ENCODE peak calls at places on chromosomes 16 and 17, in seven cellular contexts. One of them, this sample, is unnamed.
A peak's percentile ranks its signal among the peaks of the same experiment; 100 is the strongest.

GRCh38 chr16:80122155-80122554 is 418.6 kb upstream of the DYNLRB2 start:
- DNase-seq in spleen: no peak
- DNase-seq in GM23338: no peak
- DNase-seq in IMR-90: no peak
- DNase-seq in tibial artery: peak; percentile 54
- DNase-seq in kidney: peak; percentile 60
- DNase-seq in cardiac muscle cell: peak; percentile 57
- DNase-seq in this sample: peak; percentile 77

GRCh38 chr17:2266045-2266864 is 37.3 kb downstream of the SMG6 start:
- DNase-seq in cardiac muscle cell: no peak
- DNase-seq in spleen: peak; percentile 81
- DNase-seq in IMR-90: no peak
- DNase-seq in kidney: no peak
- DNase-seq in GM23338: no peak
- DNase-seq in tibial artery: no peak
- DNase-seq in this sample: no peak

GRCh38 chr16:86910146-86910805 is 331.9 kb downstream of the FOXL1 start:
- DNase-seq in GM23338: no peak
- DNase-seq in cardiac muscle cell: no peak
- DNase-seq in IMR-90: no peak
- DNase-seq in kidney: no peak
- DNase-seq in tibial artery: no peak
- DNase-seq in spleen: peak; percentile 12
- DNase-seq in this sample: no peak

GRCh38 chr17:40321502-40322416 is 12.8 kb downstream of the RARA start:
- DNase-seq in spleen: peak; percentile 83
- DNase-seq in IMR-90: no peak
- DNase-seq in tibial artery: peak; percentile 33
- DNase-seq in cardiac muscle cell: no peak
- DNase-seq in kidney: peak; percentile 86
- DNase-seq in GM23338: no peak
- DNase-seq in this sample: peak; percentile 88

GRCh38 chr16:56281256-56281805 is 90.0 kb downstream of the GNAO1 start:
- DNase-seq in GM23338: peak; percentile 98
- DNase-seq in spleen: no peak
- DNase-seq in kidney: no peak
- DNase-seq in cardiac muscle cell: no peak
- DNase-seq in tibial artery: no peak
- DNase-seq in IMR-90: no peak
- DNase-seq in this sample: no peak

GRCh38 chr16:1974157-1975070 is 2.6 kb downstream of the TBL3 start:
- DNase-seq in IMR-90: no peak
- DNase-seq in cardiac muscle cell: no peak
- DNase-seq in tibial artery: no peak
- DNase-seq in kidney: peak; percentile 78
- DNase-seq in GM23338: no peak
- DNase-seq in spleen: no peak
- DNase-seq in this sample: no peak

GRCh38 chr17:61750656-61751055 is 112.7 kb downstream of the BRIP1 start:
- DNase-seq in cardiac muscle cell: no peak
- DNase-seq in kidney: no peak
- DNase-seq in spleen: no peak
- DNase-seq in IMR-90: no peak
- DNase-seq in tibial artery: no peak
- DNase-seq in GM23338: no peak
- DNase-seq in this sample: no peak

GRCh38 chr16:11499295-11500089 is 87.2 kb downstream of the LITAF start:
- DNase-seq in GM23338: peak; percentile 38
- DNase-seq in IMR-90: no peak
- DNase-seq in tibial artery: no peak
- DNase-seq in kidney: no peak
- DNase-seq in spleen: no peak
- DNase-seq in cardiac muscle cell: no peak
- DNase-seq in this sample: no peak

GRCh38 chr16:49923411-49923810 is 67.5 kb upstream of the ZNF423 start:
- DNase-seq in IMR-90: no peak
- DNase-seq in GM23338: no peak
- DNase-seq in tibial artery: no peak
- DNase-seq in kidney: no peak
- DNase-seq in spleen: peak; percentile 41
- DNase-seq in cardiac muscle cell: no peak
- DNase-seq in this sample: no peak

GRCh38 chr16:54286330-54287017 is at the start of gene IRX3:
- DNase-seq in kidney: peak; percentile 96
- DNase-seq in spleen: no peak
- DNase-seq in GM23338: peak; percentile 94
- DNase-seq in IMR-90: peak; percentile 4
- DNase-seq in tibial artery: peak; percentile 87
- DNase-seq in cardiac muscle cell: peak; percentile 91
- DNase-seq in this sample: peak; percentile 93

GRCh38 chr17:49101054-49101534 is 31.5 kb upstream of the B4GALNT2 start:
- DNase-seq in GM23338: no peak
- DNase-seq in IMR-90: peak; percentile 86
- DNase-seq in cardiac muscle cell: peak; percentile 62
- DNase-seq in tibial artery: no peak
- DNase-seq in spleen: no peak
- DNase-seq in kidney: no peak
- DNase-seq in this sample: no peak

GRCh38 chr17:70050192-70050591 is 24.8 kb upstream of the KCNJ16 start:
- DNase-seq in tibial artery: no peak
- DNase-seq in GM23338: no peak
- DNase-seq in spleen: no peak
- DNase-seq in cardiac muscle cell: no peak
- DNase-seq in kidney: no peak
- DNase-seq in IMR-90: no peak
- DNase-seq in this sample: no peak
- H3K4me1 ChIP-seq in tibial artery: no peaks in the 10 kb centered on the region
- H3K4me1 ChIP-seq in GM23338: peaks cover 7% of the 10 kb centered on the region
- H3K4me1 ChIP-seq in spleen: no peaks in the 10 kb centered on the region
- H3K4me1 ChIP-seq in cardiac muscle cell: no peaks in the 10 kb centered on the region
- H3K4me1 ChIP-seq in kidney: no peaks in the 10 kb centered on the region
- H3K4me1 ChIP-seq in IMR-90: peaks cover 5% of the 10 kb centered on the region
- H3K4me1 ChIP-seq in this sample: no peaks in the 10 kb centered on the region

DNA sequence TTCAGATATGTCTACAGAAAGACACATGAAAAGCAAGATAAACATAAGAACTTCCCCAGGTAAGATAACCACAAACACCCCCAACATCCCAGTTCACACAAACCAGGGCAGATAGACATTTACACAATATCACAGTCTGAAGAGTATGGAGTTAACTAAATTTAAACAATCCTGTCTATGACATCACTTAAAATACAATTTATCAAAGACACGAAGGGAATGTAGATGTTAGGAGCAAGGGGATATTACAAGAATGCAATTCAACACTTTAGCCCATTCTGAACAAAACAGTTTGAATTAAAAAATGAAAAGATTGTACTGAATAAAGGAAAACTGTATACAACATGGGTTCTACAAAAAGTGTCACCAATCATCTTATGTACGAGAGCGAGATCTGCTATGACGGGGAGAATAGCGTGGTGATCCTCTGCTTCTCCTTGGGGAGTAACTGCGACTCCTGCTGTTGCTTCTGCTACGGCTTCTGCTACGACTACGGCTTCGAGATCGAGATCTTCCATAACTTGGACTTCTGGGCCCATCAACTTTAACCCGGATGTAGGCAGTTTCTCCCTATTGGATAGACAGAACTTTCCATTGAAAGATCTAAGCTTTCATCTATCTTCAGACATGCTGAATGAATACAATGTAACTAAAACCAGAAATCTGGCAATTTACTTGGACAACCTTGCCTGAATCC is 1.9 kb downstream of the SRSF1 start:
- DNase-seq in IMR-90: peak; percentile 27
- DNase-seq in tibial artery: no peak
- DNase-seq in kidney: no peak
- DNase-seq in spleen: no peak
- DNase-seq in GM23338: no peak
- DNase-seq in cardiac muscle cell: no peak
- DNase-seq in this sample: no peak
- H3K4me3 ChIP-seq in IMR-90: peak overlapping the region; percentile 63
- H3K4me3 ChIP-seq in tibial artery: peak overlapping the region; percentile 87
- H3K4me3 ChIP-seq in kidney: peak overlapping the region; percentile 83
- H3K4me3 ChIP-seq in spleen: peak overlapping the region; percentile 97
- H3K4me3 ChIP-seq in GM23338: peak overlapping the region; percentile 94
- H3K4me3 ChIP-seq in cardiac muscle cell: peak overlapping the region; percentile 75
- H3K4me3 ChIP-seq in this sample: peak overlapping the region; percentile 78

DNA sequence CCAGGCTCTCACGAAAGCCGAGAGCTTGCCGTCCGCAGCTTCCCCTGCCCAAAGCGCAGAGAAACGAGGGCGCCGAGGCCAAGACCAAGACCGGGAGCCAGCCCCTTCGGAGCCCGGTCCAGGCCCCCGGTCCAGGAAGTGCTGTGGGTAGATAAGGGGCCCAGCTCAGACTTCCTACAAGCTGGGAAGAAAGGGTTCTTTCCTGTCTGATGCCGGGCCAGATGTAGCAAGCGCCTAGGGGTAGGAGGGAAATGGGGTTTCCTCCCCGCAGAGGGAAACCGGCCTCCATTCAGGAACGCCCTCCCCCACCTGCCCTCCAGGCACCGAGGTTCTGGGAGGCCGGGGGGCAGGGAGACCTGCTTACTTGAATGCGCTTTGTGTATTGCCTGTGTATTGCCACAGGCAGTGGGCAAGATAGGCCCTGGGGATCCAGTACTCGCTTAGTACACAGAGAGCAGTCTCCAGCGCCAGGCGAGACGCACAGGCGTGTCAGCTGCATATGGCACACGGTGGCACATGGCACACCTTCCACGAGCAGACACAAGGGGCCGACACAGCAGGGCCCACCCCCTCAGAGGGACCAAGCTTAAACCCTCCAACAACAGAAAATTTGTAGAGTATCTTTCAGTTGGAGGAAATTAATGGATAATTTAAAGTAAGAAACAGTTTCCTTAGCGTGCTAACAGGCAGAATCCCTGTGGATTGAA is 1.0 kb upstream of the CYB561 start:
- DNase-seq in kidney: no peak
- DNase-seq in IMR-90: no peak
- DNase-seq in spleen: no peak
- DNase-seq in GM23338: peak; percentile 77
- DNase-seq in tibial artery: peak; percentile 48
- DNase-seq in cardiac muscle cell: peak; percentile 91
- DNase-seq in this sample: no peak
- H3K27ac ChIP-seq in kidney: peak overlapping the region; percentile 20
- H3K27ac ChIP-seq in IMR-90: no peak overlapping the region
- H3K27ac ChIP-seq in spleen: peak overlapping the region; percentile 82
- H3K27ac ChIP-seq in GM23338: peak overlapping the region; percentile 89
- H3K27ac ChIP-seq in tibial artery: peak overlapping the region; percentile 63
- H3K27ac ChIP-seq in cardiac muscle cell: no peak overlapping the region
- H3K27ac ChIP-seq in this sample: peak overlapping the region; percentile 55

DNA sequence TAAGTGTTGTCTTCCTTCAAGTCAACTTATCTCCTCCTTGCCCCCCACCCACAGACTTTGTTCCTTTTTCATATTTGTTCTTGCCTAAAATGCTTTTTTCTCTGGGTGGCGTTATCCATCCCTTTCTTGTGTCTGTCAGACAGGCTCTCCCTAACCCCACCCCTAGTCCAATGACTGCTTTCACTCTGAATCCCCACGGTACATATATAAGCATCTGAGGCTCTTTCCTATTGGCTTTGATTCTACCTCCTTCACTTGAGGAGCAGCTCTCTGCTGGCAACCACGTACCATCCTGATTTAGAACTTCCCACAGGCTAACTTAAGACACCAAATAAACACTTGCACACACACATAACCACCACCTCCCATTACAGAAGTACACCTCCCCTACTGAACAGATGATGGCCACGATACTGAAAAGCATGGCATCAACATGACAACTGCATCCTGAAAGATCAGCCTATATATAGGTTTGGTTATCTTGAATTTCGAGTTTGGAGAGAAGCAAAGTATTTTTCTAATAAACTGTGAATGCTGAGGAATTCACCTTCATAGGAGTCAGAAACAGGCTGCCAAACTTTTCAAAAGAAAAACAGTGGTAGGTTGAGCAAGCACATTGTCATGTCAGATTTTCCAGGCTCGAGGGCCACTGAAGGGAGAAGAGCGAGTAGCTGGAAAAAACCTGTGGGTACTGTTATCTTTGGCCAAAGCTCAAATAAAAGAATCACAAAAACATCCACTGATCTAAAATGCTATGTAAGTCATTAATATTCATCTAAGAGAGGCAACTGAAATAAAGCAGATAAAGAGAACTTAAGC is 24.3 kb downstream of the STAT3 start:
- DNase-seq in cardiac muscle cell: peak; percentile 74
- DNase-seq in IMR-90: peak; percentile 72
- DNase-seq in spleen: no peak
- DNase-seq in GM23338: no peak
- DNase-seq in kidney: no peak
- DNase-seq in tibial artery: peak; percentile 33
- DNase-seq in this sample: peak; percentile 31
- H3K4me1 ChIP-seq in cardiac muscle cell: peaks cover 23% of the 10 kb centered on the region
- H3K4me1 ChIP-seq in IMR-90: peaks cover 17% of the 10 kb centered on the region
- H3K4me1 ChIP-seq in spleen: peaks cover 60% of the 10 kb centered on the region
- H3K4me1 ChIP-seq in GM23338: peaks cover 47% of the 10 kb centered on the region
- H3K4me1 ChIP-seq in kidney: peaks cover 27% of the 10 kb centered on the region
- H3K4me1 ChIP-seq in tibial artery: peaks cover 54% of the 10 kb centered on the region
- H3K4me1 ChIP-seq in this sample: peaks cover 38% of the 10 kb centered on the region

DNA sequence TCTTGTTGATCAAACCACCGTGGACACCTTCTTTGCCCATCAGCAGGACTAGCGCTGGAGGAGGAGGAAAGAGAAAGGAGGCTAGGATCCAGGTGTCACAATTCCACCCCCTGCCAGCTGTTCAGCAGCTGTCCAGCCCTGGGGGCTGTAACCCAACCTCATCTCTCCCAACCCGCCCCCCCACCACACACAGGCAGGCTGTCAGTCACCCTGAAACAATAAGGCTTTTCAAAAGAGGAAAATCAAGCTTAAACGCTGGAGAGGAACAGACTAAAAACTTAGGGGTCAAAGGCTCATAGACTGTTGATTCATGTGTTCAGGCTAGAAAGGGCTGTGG is 2.4 kb downstream of the PFN1 start:
- DNase-seq in GM23338: no peak
- DNase-seq in cardiac muscle cell: no peak
- DNase-seq in kidney: no peak
- DNase-seq in spleen: no peak
- DNase-seq in tibial artery: no peak
- DNase-seq in IMR-90: no peak
- DNase-seq in this sample: no peak
- H3K4me3 ChIP-seq in GM23338: peak overlapping the region; percentile 96
- H3K4me3 ChIP-seq in cardiac muscle cell: no peak overlapping the region
- H3K4me3 ChIP-seq in kidney: peak overlapping the region; percentile 95
- H3K4me3 ChIP-seq in spleen: peak overlapping the region; percentile 99
- H3K4me3 ChIP-seq in tibial artery: peak overlapping the region; percentile 100
- H3K4me3 ChIP-seq in IMR-90: no peak overlapping the region
- H3K4me3 ChIP-seq in this sample: no peak overlapping the region

GRCh38 chr17:81735181-81736102 is 23.4 kb downstream of the SLC25A10 start:
- DNase-seq in spleen: peak; percentile 87
- DNase-seq in kidney: peak; percentile 82
- DNase-seq in cardiac muscle cell: peak; percentile 17
- DNase-seq in tibial artery: peak; percentile 35
- DNase-seq in IMR-90: peak; percentile 33
- DNase-seq in GM23338: no peak
- DNase-seq in this sample: no peak
- H3K27ac ChIP-seq in spleen: no peak overlapping the region
- H3K27ac ChIP-seq in kidney: no peak overlapping the region
- H3K27ac ChIP-seq in cardiac muscle cell: no peak overlapping the region
- H3K27ac ChIP-seq in tibial artery: no peak overlapping the region
- H3K27ac ChIP-seq in IMR-90: no peak overlapping the region
- H3K27ac ChIP-seq in GM23338: no peak overlapping the region
- H3K27ac ChIP-seq in this sample: no peak overlapping the region

This sample was measured in right cardiac atrium.